ENCODE peak calls at places on chromosomes 2 and 18, in eight cellular contexts. A is GM13976; M is GM03348; Q is neural crest cell; E is activated naive CD4-positive, alpha-beta T cell; S is GM20000; Y is HTR-8/SVneo; K is D341Med. X is an unnamed sample.

GRCh38 chr18:986071-986470 is 81.4 kb downstream of the ADCYAP1 start:
- DNase-seq in A (no peak), M (no peak), Q (no peak), E (no peak), S (no peak), Y (no peak), K (peak; percentile 40), X (no peak)

GRCh38 chr2:191041418-191042161 is 27.6 kb upstream of the STAT1 start:
- DNase-seq in A (no peak), M (no peak), Q (no peak), E (no peak), S (no peak), Y (no peak), K (no peak), X (no peak)

GRCh38 chr2:135650721-135651120 is 90.9 kb upstream of the UBXN4 start:
- DNase-seq in A (no peak), M (no peak), Q (no peak), E (no peak), S (no peak), Y (peak; percentile 41), K (no peak), X (peak; percentile 19)

GRCh38 chr2:9844036-9844483 is 786 bp downstream of the TAF1B start:
- DNase-seq in A (no peak), M (no peak), Q (no peak), E (no peak), S (no peak), Y (no peak), K (no peak), X (peak; percentile 33)

GRCh38 chr18:12307871-12308385 is at the start of gene TUBB6:
- DNase-seq in A (peak; percentile 94), M (peak; percentile 97), Q (peak; percentile 54), E (no peak), S (peak; percentile 97), Y (no peak), K (peak; percentile 99), X (peak; percentile 32)

GRCh38 chr2:72824224-72824842 is 1.5 kb downstream of the EXOC6B start:
- DNase-seq in A (no peak), M (peak; percentile 63), Q (no peak), E (no peak), S (no peak), Y (peak; percentile 35), K (no peak), X (no peak)

GRCh38 chr2:144331652-144332355 is 188.1 kb downstream of the ZEB2 start:
- DNase-seq in A (no peak), M (no peak), Q (no peak), E (peak; percentile 42), S (no peak), Y (peak; percentile 41), K (no peak), X (no peak)

GRCh38 chr2:186726938-186727337 is 33.1 kb downstream of the FAM171B start:
- DNase-seq in A (no peak), M (peak; percentile 12), Q (no peak), E (no peak), S (no peak), Y (no peak), K (no peak), X (no peak)

GRCh38 chr2:239294571-239295054 is 106.2 kb downstream of the HDAC4 start:
- DNase-seq in A (no peak), M (no peak), Q (no peak), E (no peak), S (no peak), Y (no peak), K (no peak), X (no peak)

GRCh38 chr18:11785444-11786055 is 65.7 kb upstream of the CHMP1B start:
- DNase-seq in A (no peak), M (no peak), Q (no peak), E (no peak), S (no peak), Y (no peak), K (no peak), X (no peak)

GRCh38 chr2:181585732-181586131 is 71.2 kb downstream of the CERKL start:
- DNase-seq in A (no peak), M (no peak), Q (no peak), E (no peak), S (no peak), Y (no peak), K (no peak), X (no peak)

GRCh38 chr2:143635302-143635701 is 506.1 kb downstream of the ARHGAP15 start:
- DNase-seq in A (no peak), M (no peak), Q (no peak), E (no peak), S (no peak), Y (no peak), K (no peak), X (no peak)

GRCh38 chr2:202423139-202423538 is 47.0 kb downstream of the BMPR2 start:
- DNase-seq in A (no peak), M (no peak), Q (no peak), E (no peak), S (no peak), Y (no peak), K (no peak), X (no peak)

GRCh38 chr2:160139350-160139749 is 60.7 kb downstream of the ITGB6 start:
- DNase-seq in A (no peak), M (no peak), Q (no peak), E (no peak), S (no peak), Y (no peak), K (no peak), X (no peak)

GRCh38 chr2:28447943-28448737 is 47.7 kb upstream of the PLB1 start:
- DNase-seq in A (no peak), M (peak; percentile 83), Q (no peak), E (no peak), S (no peak), Y (no peak), K (no peak), X (no peak)

GRCh38 chr2:40666438-40666837 is 214.5 kb upstream of the SLC8A1 start:
- DNase-seq in A (no peak), M (peak; percentile 19), Q (no peak), E (no peak), S (no peak), Y (peak; percentile 20), K (no peak), X (no peak)

GRCh38 chr2:36965751-36966369 is 476 bp downstream of the STRN start:
- DNase-seq in A (peak; percentile 70), M (peak; percentile 60), Q (peak; percentile 58), E (no peak), S (peak; percentile 51), Y (peak; percentile 45), K (peak; percentile 73), X (peak; percentile 43)

GRCh38 chr18:40565805-40566509 is 1389.1 kb upstream of the PIK3C3 start:
- DNase-seq in A (no peak), M (no peak), Q (no peak), E (no peak), S (no peak), Y (no peak), K (no peak), X (no peak)

GRCh38 chr2:10297950-10298349 is 4.8 kb upstream of the HPCAL1 start:
- DNase-seq in A (no peak), M (peak; percentile 89), Q (no peak), E (no peak), S (no peak), Y (peak; percentile 81), K (no peak), X (peak; percentile 33)

GRCh38 chr2:64157792-64158191 is 13.6 kb upstream of the PELI1 start:
- DNase-seq in A (no peak), M (no peak), Q (no peak), E (no peak), S (no peak), Y (no peak), K (no peak), X (peak; percentile 12)

GRCh38 chr2:12819721-12820120 is 103.0 kb downstream of the TRIB2 start:
- DNase-seq in A (no peak), M (peak; percentile 37), Q (no peak), E (no peak), S (no peak), Y (no peak), K (no peak), X (no peak)

GRCh38 chr2:74261204-74261864 is 62.9 kb downstream of the MTHFD2 start:
- DNase-seq in A (no peak), M (peak; percentile 55), Q (no peak), E (no peak), S (no peak), Y (peak; percentile 81), K (peak; percentile 63), X (peak; percentile 80)

GRCh38 chr2:64515075-64515474 is 9.1 kb upstream of the AFTPH start:
- DNase-seq in A (no peak), M (no peak), Q (no peak), E (no peak), S (no peak), Y (no peak), K (no peak), X (no peak)

GRCh38 chr2:241020629-241021190 is 22.3 kb downstream of the SNED1 start:
- DNase-seq in A (no peak), M (no peak), Q (no peak), E (no peak), S (no peak), Y (no peak), K (no peak), X (no peak)

GRCh38 chr2:169478339-169478738 is 955 bp upstream of the BBS5 start:
- DNase-seq in A (no peak), M (no peak), Q (no peak), E (no peak), S (no peak), Y (no peak), K (no peak), X (peak; percentile 98)

GRCh38 chr2:23235292-23235691 is 149.7 kb upstream of the KLHL29 start:
- DNase-seq in A (no peak), M (peak; percentile 81), Q (no peak), E (no peak), S (no peak), Y (peak; percentile 55), K (no peak), X (no peak)

GRCh38 chr2:89767581-89768435 is 1076.3 kb downstream of the RPIA start:
- DNase-seq in A (peak; percentile 8), M (peak; percentile 1), Q (no peak), E (no peak), S (peak; percentile 4), Y (no peak), K (peak; percentile 29), X (no peak)

GRCh38 chr18:57134564-57135211 is 12.2 kb upstream of the BOD1L2 start:
- DNase-seq in A (no peak), M (no peak), Q (no peak), E (no peak), S (no peak), Y (no peak), K (no peak), X (no peak)

GRCh38 chr2:1752751-1753150 is 8.4 kb upstream of the PXDN start:
- DNase-seq in A (no peak), M (no peak), Q (no peak), E (no peak), S (no peak), Y (no peak), K (no peak), X (peak; percentile 11)

GRCh38 chr2:44753552-44754285 is 187.8 kb upstream of the SIX3 start:
- DNase-seq in A (no peak), M (peak; percentile 46), Q (no peak), E (no peak), S (no peak), Y (no peak), K (no peak), X (no peak)

GRCh38 chr2:10255189-10256030 is 47.3 kb upstream of the HPCAL1 start:
- DNase-seq in A (no peak), M (no peak), Q (no peak), E (no peak), S (no peak), Y (no peak), K (no peak), X (no peak)

GRCh38 chr2:95526360-95527341 is 42.1 kb upstream of the TRIM43B start:
- DNase-seq in A (peak; percentile 79), M (peak; percentile 86), Q (no peak), E (no peak), S (peak; percentile 80), Y (peak; percentile 31), K (peak; percentile 82), X (peak; percentile 13)

GRCh38 chr2:112712903-112713584 is 7.8 kb upstream of the NT5DC4 start:
- DNase-seq in A (no peak), M (peak; percentile 43), Q (no peak), E (no peak), S (no peak), Y (peak; percentile 73), K (no peak), X (no peak)

GRCh38 chr2:216222650-216223352 is 113.7 kb downstream of the XRCC5 start:
- DNase-seq in A (peak; percentile 42), M (peak; percentile 19), Q (no peak), E (no peak), S (peak; percentile 46), Y (no peak), K (no peak), X (peak; percentile 46)